ENCODE peak calls at places on chromosome 5, in eight cellular contexts. One of them, this sample, is unnamed.

GRCh38 chr5:160352308-160352707 is 18.1 kb downstream of the C1QTNF2 start:
- DNase-seq in PC-9: no peak
- DNase-seq in mucosa of descending colon: no peak
- DNase-seq in cardiac fibroblast: no peak
- DNase-seq in breast epithelium: no peak
- DNase-seq in cardiac muscle cell: no peak
- DNase-seq in lung: no peak
- DNase-seq in PC-3: no peak
- DNase-seq in this sample: no peak

GRCh38 chr5:111389390-111390082 is 122.8 kb downstream of the STARD4 start:
- DNase-seq in PC-9: no peak
- DNase-seq in mucosa of descending colon: no peak
- DNase-seq in cardiac fibroblast: peak
- DNase-seq in breast epithelium: no peak
- DNase-seq in cardiac muscle cell: no peak
- DNase-seq in lung: no peak
- DNase-seq in PC-3: peak
- DNase-seq in this sample: no peak

GRCh38 chr5:127320032-127320945 is 29.7 kb downstream of the MEGF10 start:
- DNase-seq in PC-9: no peak
- DNase-seq in mucosa of descending colon: no peak
- DNase-seq in cardiac fibroblast: peak
- DNase-seq in breast epithelium: no peak
- DNase-seq in cardiac muscle cell: no peak
- DNase-seq in lung: no peak
- DNase-seq in PC-3: no peak
- DNase-seq in this sample: no peak

GRCh38 chr5:59917121-59917520 is 23.6 kb upstream of the PDE4D start:
- DNase-seq in PC-9: no peak
- DNase-seq in mucosa of descending colon: no peak
- DNase-seq in cardiac fibroblast: no peak
- DNase-seq in breast epithelium: no peak
- DNase-seq in cardiac muscle cell: no peak
- DNase-seq in lung: no peak
- DNase-seq in PC-3: no peak
- DNase-seq in this sample: no peak

GRCh38 chr5:171312129-171312819 is 3.2 kb downstream of the TLX3 start:
- DNase-seq in PC-9: no peak
- DNase-seq in mucosa of descending colon: no peak
- DNase-seq in cardiac fibroblast: no peak
- DNase-seq in breast epithelium: no peak
- DNase-seq in cardiac muscle cell: no peak
- DNase-seq in lung: no peak
- DNase-seq in PC-3: no peak
- DNase-seq in this sample: no peak

GRCh38 chr5:32935292-32935691 is 224.2 kb downstream of the NPR3 start:
- DNase-seq in PC-9: no peak
- DNase-seq in mucosa of descending colon: no peak
- DNase-seq in cardiac fibroblast: no peak
- DNase-seq in breast epithelium: no peak
- DNase-seq in cardiac muscle cell: no peak
- DNase-seq in lung: no peak
- DNase-seq in PC-3: no peak
- DNase-seq in this sample: peak

GRCh38 chr5:62149894-62150293 is 156.1 kb upstream of the KIF2A start:
- DNase-seq in PC-9: no peak
- DNase-seq in mucosa of descending colon: no peak
- DNase-seq in cardiac fibroblast: no peak
- DNase-seq in breast epithelium: no peak
- DNase-seq in cardiac muscle cell: no peak
- DNase-seq in lung: no peak
- DNase-seq in PC-3: no peak
- DNase-seq in this sample: no peak

GRCh38 chr5:132258102-132259060 is 885 bp downstream of the PDLIM4 start:
- DNase-seq in PC-9: no peak
- DNase-seq in mucosa of descending colon: peak
- DNase-seq in cardiac fibroblast: peak
- DNase-seq in breast epithelium: no peak
- DNase-seq in cardiac muscle cell: no peak
- DNase-seq in lung: no peak
- DNase-seq in PC-3: peak
- DNase-seq in this sample: no peak

GRCh38 chr5:80206282-80206681 is 49.6 kb downstream of the SERINC5 start:
- DNase-seq in PC-9: no peak
- DNase-seq in mucosa of descending colon: no peak
- DNase-seq in cardiac fibroblast: peak
- DNase-seq in breast epithelium: no peak
- DNase-seq in cardiac muscle cell: no peak
- DNase-seq in lung: no peak
- DNase-seq in PC-3: peak
- DNase-seq in this sample: no peak

GRCh38 chr5:24320633-24321032 is 324.1 kb downstream of the CDH10 start:
- DNase-seq in PC-9: no peak
- DNase-seq in mucosa of descending colon: no peak
- DNase-seq in cardiac fibroblast: no peak
- DNase-seq in breast epithelium: no peak
- DNase-seq in cardiac muscle cell: no peak
- DNase-seq in lung: no peak
- DNase-seq in PC-3: no peak
- DNase-seq in this sample: no peak

GRCh38 chr5:67248703-67249589 is 52.3 kb upstream of the CD180 start:
- DNase-seq in PC-9: no peak
- DNase-seq in mucosa of descending colon: no peak
- DNase-seq in cardiac fibroblast: peak
- DNase-seq in breast epithelium: no peak
- DNase-seq in cardiac muscle cell: no peak
- DNase-seq in lung: no peak
- DNase-seq in PC-3: peak
- DNase-seq in this sample: peak

GRCh38 chr5:173507171-173507570 is 109.3 kb downstream of the BOD1 start:
- DNase-seq in PC-9: no peak
- DNase-seq in mucosa of descending colon: no peak
- DNase-seq in cardiac fibroblast: no peak
- DNase-seq in breast epithelium: no peak
- DNase-seq in cardiac muscle cell: no peak
- DNase-seq in lung: no peak
- DNase-seq in PC-3: no peak
- DNase-seq in this sample: no peak

DNA sequence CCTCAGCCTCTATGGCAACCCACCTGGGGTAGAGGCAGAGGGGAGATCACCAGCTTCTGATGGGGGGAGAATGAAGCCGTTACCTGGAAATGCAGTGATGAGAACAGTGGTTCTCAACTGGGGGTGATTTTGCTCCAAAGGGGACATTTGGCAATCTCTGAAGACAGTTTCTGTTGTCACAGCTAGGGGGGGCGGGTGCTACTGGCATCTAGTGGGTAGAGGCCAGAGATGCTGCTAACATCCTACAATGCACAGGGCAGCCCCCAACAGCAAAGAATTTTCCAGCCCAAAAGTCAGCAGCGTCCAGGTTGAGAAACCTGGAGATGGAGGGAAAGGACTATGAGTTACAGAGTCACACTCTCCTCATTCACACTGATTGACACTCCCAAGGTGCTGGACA is 84.5 kb downstream of the FGF1 start:
- DNase-seq in PC-9: no peak
- DNase-seq in mucosa of descending colon: no peak
- DNase-seq in cardiac fibroblast: peak
- DNase-seq in breast epithelium: no peak
- DNase-seq in cardiac muscle cell: no peak
- DNase-seq in lung: no peak
- DNase-seq in PC-3: no peak
- DNase-seq in this sample: no peak
- H3K4me3 ChIP-seq in PC-9: no peak
- H3K4me3 ChIP-seq in mucosa of descending colon: no peak
- H3K4me3 ChIP-seq in cardiac fibroblast: no peak
- H3K4me3 ChIP-seq in breast epithelium: no peak
- H3K4me3 ChIP-seq in cardiac muscle cell: no peak
- H3K4me3 ChIP-seq in lung: no peak
- H3K4me3 ChIP-seq in PC-3: no peak
- H3K4me3 ChIP-seq in this sample: no peak

DNA sequence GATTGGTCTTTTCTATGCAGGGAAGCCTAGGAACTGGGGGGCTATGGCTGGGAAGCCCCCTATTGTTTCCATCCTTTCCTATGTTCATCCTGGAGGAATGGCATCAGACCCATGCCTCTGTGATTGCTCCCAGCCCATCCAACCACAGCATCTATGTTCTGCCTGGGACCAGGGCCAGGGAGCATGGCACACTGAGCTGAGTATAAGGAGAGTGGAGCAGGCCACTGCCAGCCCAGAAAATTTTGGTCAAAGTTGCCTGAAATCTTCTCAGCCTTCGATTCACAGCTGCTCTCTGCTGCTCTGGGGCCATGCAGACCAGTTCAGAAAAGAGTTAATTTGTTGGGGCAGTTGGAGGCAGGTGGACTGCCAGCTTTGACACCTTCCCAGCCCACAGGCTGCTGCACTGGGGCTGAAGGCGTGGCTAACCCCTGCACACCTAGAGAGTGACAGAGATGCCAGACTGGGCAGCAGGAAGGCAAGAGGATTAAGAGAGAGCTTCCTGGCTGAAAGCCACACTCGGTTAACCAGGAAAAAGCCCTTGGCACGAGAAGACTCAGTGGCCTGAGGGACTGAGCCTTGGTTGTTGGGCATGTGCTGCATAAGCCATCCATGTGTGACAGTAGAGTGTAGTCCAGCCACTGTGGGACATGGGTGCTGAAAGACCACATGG is 12.1 kb downstream of the TGFBI start:
- DNase-seq in PC-9: peak
- DNase-seq in mucosa of descending colon: peak
- DNase-seq in cardiac fibroblast: no peak
- DNase-seq in breast epithelium: no peak
- DNase-seq in cardiac muscle cell: no peak
- DNase-seq in lung: no peak
- DNase-seq in PC-3: peak
- DNase-seq in this sample: peak
- H3K4me3 ChIP-seq in PC-9: no peak
- H3K4me3 ChIP-seq in mucosa of descending colon: no peak
- H3K4me3 ChIP-seq in cardiac fibroblast: no peak
- H3K4me3 ChIP-seq in breast epithelium: no peak
- H3K4me3 ChIP-seq in cardiac muscle cell: no peak
- H3K4me3 ChIP-seq in lung: no peak
- H3K4me3 ChIP-seq in PC-3: no peak
- H3K4me3 ChIP-seq in this sample: no peak

GRCh38 chr5:38557309-38557710 is 864 bp upstream of the LIFR start:
- DNase-seq in PC-9: no peak
- DNase-seq in mucosa of descending colon: no peak
- DNase-seq in cardiac fibroblast: no peak
- DNase-seq in breast epithelium: no peak
- DNase-seq in cardiac muscle cell: no peak
- DNase-seq in lung: no peak
- DNase-seq in PC-3: no peak
- DNase-seq in this sample: no peak

GRCh38 chr5:38556599-38557308 is at the start of gene LIFR:
- DNase-seq in PC-9: peak
- DNase-seq in mucosa of descending colon: peak
- DNase-seq in cardiac fibroblast: peak
- DNase-seq in breast epithelium: peak
- DNase-seq in cardiac muscle cell: peak
- DNase-seq in lung: peak
- DNase-seq in PC-3: peak
- DNase-seq in this sample: no peak

GRCh38 chr5:38559427-38559826 is 3.0 kb upstream of the LIFR start:
- DNase-seq in PC-9: no peak
- DNase-seq in mucosa of descending colon: no peak
- DNase-seq in cardiac fibroblast: no peak
- DNase-seq in breast epithelium: no peak
- DNase-seq in cardiac muscle cell: no peak
- DNase-seq in lung: no peak
- DNase-seq in PC-3: no peak
- DNase-seq in this sample: no peak

GRCh38 chr5:38556115-38556598 is 289 bp downstream of the LIFR start:
- DNase-seq in PC-9: no peak
- DNase-seq in mucosa of descending colon: no peak
- DNase-seq in cardiac fibroblast: no peak
- DNase-seq in breast epithelium: no peak
- DNase-seq in cardiac muscle cell: no peak
- DNase-seq in lung: no peak
- DNase-seq in PC-3: no peak
- DNase-seq in this sample: no peak

GRCh38 chr5:38557792-38558191 is 1.3 kb upstream of the LIFR start:
- DNase-seq in PC-9: no peak
- DNase-seq in mucosa of descending colon: no peak
- DNase-seq in cardiac fibroblast: no peak
- DNase-seq in breast epithelium: no peak
- DNase-seq in cardiac muscle cell: no peak
- DNase-seq in lung: no peak
- DNase-seq in PC-3: no peak
- DNase-seq in this sample: no peak
- H3K4me3 ChIP-seq in PC-9: peak
- H3K4me3 ChIP-seq in mucosa of descending colon: no peak
- H3K4me3 ChIP-seq in cardiac fibroblast: peak
- H3K4me3 ChIP-seq in breast epithelium: peak
- H3K4me3 ChIP-seq in cardiac muscle cell: peak
- H3K4me3 ChIP-seq in lung: no peak
- H3K4me3 ChIP-seq in PC-3: peak
- H3K4me3 ChIP-seq in this sample: peak

GRCh38 chr5:175894805-175895204 is 23.4 kb downstream of the CPLX2 start:
- DNase-seq in PC-9: no peak
- DNase-seq in mucosa of descending colon: no peak
- DNase-seq in cardiac fibroblast: no peak
- DNase-seq in breast epithelium: no peak
- DNase-seq in cardiac muscle cell: no peak
- DNase-seq in lung: no peak
- DNase-seq in PC-3: no peak
- DNase-seq in this sample: no peak

GRCh38 chr5:175896641-175897040 is 25.3 kb downstream of the CPLX2 start:
- DNase-seq in PC-9: no peak
- DNase-seq in mucosa of descending colon: no peak
- DNase-seq in cardiac fibroblast: no peak
- DNase-seq in breast epithelium: no peak
- DNase-seq in cardiac muscle cell: no peak
- DNase-seq in lung: no peak
- DNase-seq in PC-3: no peak
- DNase-seq in this sample: no peak

GRCh38 chr5:175895215-175895614 is 23.8 kb downstream of the CPLX2 start:
- DNase-seq in PC-9: no peak
- DNase-seq in mucosa of descending colon: no peak
- DNase-seq in cardiac fibroblast: no peak
- DNase-seq in breast epithelium: no peak
- DNase-seq in cardiac muscle cell: no peak
- DNase-seq in lung: no peak
- DNase-seq in PC-3: no peak
- DNase-seq in this sample: no peak

GRCh38 chr5:175894251-175894650 is 22.9 kb downstream of the CPLX2 start:
- DNase-seq in PC-9: no peak
- DNase-seq in mucosa of descending colon: no peak
- DNase-seq in cardiac fibroblast: no peak
- DNase-seq in breast epithelium: no peak
- DNase-seq in cardiac muscle cell: no peak
- DNase-seq in lung: no peak
- DNase-seq in PC-3: no peak
- DNase-seq in this sample: no peak

DNA sequence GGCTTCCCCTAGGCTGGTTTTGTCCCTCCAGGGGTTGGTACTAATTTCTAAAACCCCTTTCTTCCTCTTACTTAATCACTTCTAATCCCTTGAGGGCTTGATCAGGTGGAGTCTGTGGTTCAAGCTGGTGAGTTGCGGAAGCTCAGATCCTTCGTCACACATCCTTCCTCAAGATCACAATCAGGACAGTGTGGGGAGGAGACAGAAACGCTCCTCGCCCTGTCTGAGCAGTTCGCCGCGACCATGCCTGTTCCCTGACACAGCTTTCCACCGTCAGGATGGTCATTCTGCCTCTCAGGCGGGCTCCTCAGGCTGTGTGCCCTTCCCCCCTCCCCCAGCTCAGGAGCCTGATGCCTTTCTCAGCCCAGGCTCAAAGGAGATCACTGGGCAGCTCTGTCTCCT is 24.3 kb downstream of the CPLX2 start:
- DNase-seq in PC-9: peak
- DNase-seq in mucosa of descending colon: peak
- DNase-seq in cardiac fibroblast: peak
- DNase-seq in breast epithelium: no peak
- DNase-seq in cardiac muscle cell: no peak
- DNase-seq in lung: no peak
- DNase-seq in PC-3: no peak
- DNase-seq in this sample: no peak
- H3K4me3 ChIP-seq in PC-9: peak
- H3K4me3 ChIP-seq in mucosa of descending colon: no peak
- H3K4me3 ChIP-seq in cardiac fibroblast: no peak
- H3K4me3 ChIP-seq in breast epithelium: no peak
- H3K4me3 ChIP-seq in cardiac muscle cell: no peak
- H3K4me3 ChIP-seq in lung: no peak
- H3K4me3 ChIP-seq in PC-3: no peak
- H3K4me3 ChIP-seq in this sample: no peak

This sample was measured in LNCaP clone FGC.